ENCODE peak calls at places on chromosomes 2 and 18, in ten cellular contexts. Z is Right ventricle myocardium superior, R is nephron progenitor cell, P is NT2/D1, N is A549, C is nucleus accumbens, X is MG63, O is NCI-H146, J is cardiac septum, G is kidney epithelial cell. I is an unnamed sample.

GRCh38 chr2:219687882-219688559 is 60.6 kb downstream of the SLC4A3 start:
- DNase-seq in N (no peak), R (no peak), X (no peak), C (no peak), Z (no peak), P (no peak), O (no peak), J (no peak), G (no peak), I (no peak)

GRCh38 chr2:11558206-11558886 is 24.5 kb downstream of the GREB1 start:
- DNase-seq in Z (no peak), G (no peak), R (no peak), P (no peak), O (no peak), C (no peak), X (no peak), N (no peak), J (no peak), I (no peak)

GRCh38 chr2:85707304-85707703 is 13.1 kb downstream of the GNLY start:
- DNase-seq in G (peak), P (peak), Z (no peak), N (peak), R (peak), C (peak), O (peak), J (no peak), X (peak), I (peak)

GRCh38 chr2:85584857-85585780 is 888 bp downstream of the VAMP5 start:
- DNase-seq in O (no peak), P (no peak), R (peak), Z (no peak), C (no peak), J (no peak), G (no peak), X (peak), N (peak), I (no peak)

GRCh38 chr2:41294331-41294730 is 753.5 kb upstream of the PKDCC start:
- DNase-seq in O (no peak), C (no peak), P (no peak), G (no peak), R (peak), N (no peak), X (no peak), Z (no peak), J (no peak), I (peak)

GRCh38 chr2:64120928-64121327 is 23.3 kb downstream of the PELI1 start:
- DNase-seq in Z (no peak), P (no peak), C (no peak), X (no peak), G (no peak), J (no peak), N (no peak), O (no peak), R (no peak), I (no peak)

GRCh38 chr2:142008135-142008744 is 122.6 kb downstream of the LRP1B start:
- DNase-seq in O (no peak), N (no peak), C (no peak), P (no peak), Z (no peak), J (no peak), X (no peak), R (no peak), G (no peak), I (no peak)

GRCh38 chr2:189559579-189560272 is 20.9 kb downstream of the SLC40A1 start:
- DNase-seq in P (no peak), Z (peak), X (no peak), C (no peak), G (no peak), O (no peak), N (no peak), J (no peak), R (no peak), I (no peak)

GRCh38 chr2:224379210-224379609 is 22.7 kb downstream of the FAM124B start:
- DNase-seq in N (no peak), G (no peak), C (no peak), R (no peak), J (no peak), P (no peak), O (peak), Z (no peak), X (no peak), I (no peak)

GRCh38 chr18:48004577-48004976 is 74.1 kb upstream of the SMAD2 start:
- DNase-seq in P (no peak), Z (no peak), C (no peak), R (no peak), O (no peak), X (no peak), J (no peak), G (no peak), N (no peak), I (no peak)

GRCh38 chr2:38716185-38716584 is 35.0 kb downstream of the SRSF7 start:
- DNase-seq in J (no peak), C (no peak), N (no peak), P (no peak), Z (no peak), R (no peak), O (no peak), G (no peak), X (no peak), I (no peak)

GRCh38 chr2:238063414-238064189 is 2.8 kb downstream of the SCLY start:
- DNase-seq in C (no peak), N (no peak), X (no peak), O (no peak), Z (no peak), J (no peak), G (no peak), P (no peak), R (no peak), I (no peak)

GRCh38 chr18:70397259-70397925 is 108.5 kb downstream of the SOCS6 start:
- DNase-seq in N (no peak), C (no peak), X (peak), R (no peak), G (no peak), O (no peak), Z (no peak), P (no peak), J (no peak), I (no peak)

GRCh38 chr2:51628953-51629352 is 597.0 kb upstream of the NRXN1 start:
- DNase-seq in N (no peak), Z (no peak), O (no peak), X (no peak), R (no peak), P (no peak), G (no peak), C (no peak), J (no peak), I (no peak)

GRCh38 chr18:48942554-48943261 is 8.1 kb downstream of the SMAD7 start:
- DNase-seq in J (no peak), X (peak), P (no peak), N (peak), R (peak), Z (no peak), O (no peak), G (peak), C (no peak), I (no peak)

GRCh38 chr18:70295633-70296188 is 6.9 kb downstream of the SOCS6 start:
- DNase-seq in G (no peak), O (no peak), N (no peak), C (no peak), P (no peak), X (no peak), Z (no peak), R (no peak), J (no peak), I (no peak)

GRCh38 chr2:240946654-240947053 is 40.5 kb downstream of the CROCC2 start:
- DNase-seq in X (peak), C (no peak), G (no peak), J (peak), Z (no peak), N (no peak), P (no peak), O (no peak), R (no peak), I (no peak)

GRCh38 chr2:3638456-3638810 is 19.6 kb upstream of the ALLC start:
- DNase-seq in O (no peak), Z (no peak), N (no peak), C (no peak), P (no peak), X (no peak), R (no peak), G (no peak), J (no peak), I (no peak)

GRCh38 chr2:223121317-223121716 is 69.3 kb downstream of the KCNE4 start:
- DNase-seq in X (no peak), O (no peak), J (no peak), N (no peak), Z (no peak), C (no peak), G (no peak), P (no peak), R (no peak), I (no peak)

GRCh38 chr2:68936462-68936861 is 16.2 kb downstream of the GKN2 start:
- DNase-seq in P (no peak), C (no peak), G (no peak), N (no peak), J (no peak), R (no peak), Z (no peak), X (peak), O (no peak), I (no peak)

GRCh38 chr18:8730080-8730827 is 24.9 kb downstream of the MTCL1 start:
- DNase-seq in R (no peak), P (no peak), G (no peak), J (peak), N (peak), X (no peak), Z (peak), O (peak), C (no peak), I (no peak)

GRCh38 chr18:37368110-37368812 is 197.3 kb downstream of the CELF4 start:
- DNase-seq in Z (no peak), G (no peak), O (no peak), N (no peak), R (peak), X (no peak), C (no peak), P (no peak), J (no peak), I (no peak)

GRCh38 chr2:132632000-132632649 is 37.9 kb downstream of the LYPD1 start:
- DNase-seq in N (no peak), G (peak), J (no peak), P (peak), Z (no peak), X (peak), C (peak), O (no peak), R (no peak), I (no peak)